ENCODE peak calls at places on chromosomes 3 and 15, in five cellular contexts. I is aorta, N is GM04504, Q is left lobe of liver, V is fibroblast of mammary gland. U is an unnamed sample.

GRCh38 chr15:90878660-90879059 is 5.6 kb upstream of the FES start:
- DNase-seq in I (no peak), N (no peak), Q (no peak), V (no peak), U (no peak)

GRCh38 chr3:126337980-126338651 is 19.1 kb downstream of the KLF15 start:
- DNase-seq in I (peak; percentile 28), N (no peak), Q (peak; percentile 51), V (no peak), U (no peak)

GRCh38 chr15:94397377-94397776 is 166.0 kb downstream of the MCTP2 start:
- DNase-seq in I (no peak), N (no peak), Q (no peak), V (no peak), U (no peak)

GRCh38 chr3:192514754-192515660 is 212.3 kb downstream of the FGF12 start:
- DNase-seq in I (no peak), N (no peak), Q (no peak), V (no peak), U (no peak)

GRCh38 chr3:128054363-128054762 is 2.1 kb downstream of the SEC61A1 start:
- DNase-seq in I (no peak), N (no peak), Q (no peak), V (peak; percentile 73), U (no peak)

GRCh38 chr3:172515130-172515918 is 7.9 kb downstream of the TNFSF10 start:
- DNase-seq in I (no peak), N (no peak), Q (no peak), V (no peak), U (no peak)

GRCh38 chr15:74982183-74982582 is 13.2 kb upstream of the SCAMP5 start:
- DNase-seq in I (no peak), N (no peak), Q (no peak), V (no peak), U (no peak)

GRCh38 chr3:159263750-159264561 is 462.1 kb downstream of the MFSD1 start:
- DNase-seq in I (no peak), N (peak; percentile 15), Q (no peak), V (peak; percentile 52), U (no peak)

GRCh38 chr3:59555593-59556315 is 505.9 kb upstream of the CFAP20DC start:
- DNase-seq in I (no peak), N (no peak), Q (no peak), V (peak; percentile 72), U (no peak)

GRCh38 chr3:45566205-45566604 is 28.3 kb upstream of the LIMD1 start:
- DNase-seq in I (no peak), N (no peak), Q (no peak), V (no peak), U (no peak)

GRCh38 chr3:116058844-116059243 is 386.4 kb downstream of the LSAMP start:
- DNase-seq in I (no peak), N (no peak), Q (no peak), V (no peak), U (no peak)

GRCh38 chr15:93451265-93451664 is 362.3 kb upstream of the RGMA start:
- DNase-seq in I (no peak), N (no peak), Q (no peak), V (no peak), U (no peak)

GRCh38 chr3:52739725-52740124 is 31.0 kb downstream of the NEK4 start:
- DNase-seq in I (no peak), N (no peak), Q (no peak), V (no peak), U (no peak)

GRCh38 chr3:27666277-27666676 is 55.8 kb downstream of the EOMES start:
- DNase-seq in I (no peak), N (no peak), Q (no peak), V (no peak), U (no peak)

GRCh38 chr15:40468850-40469249 is 1.9 kb upstream of the CHST14 start:
- DNase-seq in I (peak; percentile 61), N (no peak), Q (no peak), V (no peak), U (no peak)

GRCh38 chr3:186025161-186025560 is 83.7 kb downstream of the ETV5 start:
- DNase-seq in I (no peak), N (peak; percentile 27), Q (no peak), V (peak; percentile 94), U (no peak)

GRCh38 chr3:161305095-161305991 is 66.0 kb downstream of the SPTSSB start:
- DNase-seq in I (no peak), N (no peak), Q (no peak), V (peak; percentile 47), U (no peak)

GRCh38 chr3:165643433-165643824 is 193.8 kb downstream of the BCHE start:
- DNase-seq in I (no peak), N (peak; percentile 3), Q (no peak), V (peak; percentile 68), U (no peak)

GRCh38 chr3:50971487-50971924 is 296.8 kb downstream of the DOCK3 start:
- DNase-seq in I (no peak), N (peak; percentile 6), Q (no peak), V (peak; percentile 47), U (no peak)

GRCh38 chr3:159271799-159272512 is 470.1 kb downstream of the MFSD1 start:
- DNase-seq in I (no peak), N (no peak), Q (no peak), V (no peak), U (no peak)

GRCh38 chr15:62933388-62933787 is 109.2 kb upstream of the TPM1 start:
- DNase-seq in I (no peak), N (no peak), Q (no peak), V (no peak), U (no peak)

GRCh38 chr3:64160000-64160690 is 65.1 kb downstream of the PRICKLE2 start:
- DNase-seq in I (no peak), N (no peak), Q (no peak), V (no peak), U (no peak)

GRCh38 chr3:99633887-99634558 is 4.4 kb upstream of the COL8A1 start:
- DNase-seq in I (no peak), N (no peak), Q (no peak), V (no peak), U (no peak)

GRCh38 chr15:46394463-46394862 is 759.6 kb downstream of the SQOR start:
- DNase-seq in I (no peak), N (no peak), Q (no peak), V (no peak), U (no peak)

GRCh38 chr3:53254190-53254809 is 1.5 kb downstream of the TKT start:
- DNase-seq in I (no peak), N (no peak), Q (no peak), V (peak; percentile 21), U (no peak)

GRCh38 chr3:131551761-131552160 is 49.0 kb upstream of the MRPL3 start:
- DNase-seq in I (no peak), N (no peak), Q (no peak), V (no peak), U (no peak)

GRCh38 chr3:74267583-74268184 is 346.8 kb downstream of the CNTN3 start:
- DNase-seq in I (no peak), N (no peak), Q (no peak), V (peak; percentile 69), U (no peak)

GRCh38 chr15:56869573-56869972 is 48.9 kb upstream of the TCF12 start:
- DNase-seq in I (no peak), N (no peak), Q (no peak), V (peak; percentile 36), U (no peak)